ENCODE peak calls at places on chromosomes 6 and 20, in seven cellular contexts. One of them, this sample, is unnamed.

GRCh38 chr6:106847116-106847515 is 127.4 kb downstream of the CD24 start:
- DNase-seq in NCI-H2029 treated with DMSO at 0.1 percent for 48 hours: no peak
- DNase-seq in Daoy: no peak
- DNase-seq in fibroblast of villous mesenchyme: no peak
- DNase-seq in cardiac fibroblast: no peak
- DNase-seq in SJSA1: no peak
- DNase-seq in pancreas: no peak
- DNase-seq in this sample: no peak

GRCh38 chr6:57421503-57421902 is 104.1 kb downstream of the PRIM2 start:
- DNase-seq in NCI-H2029 treated with DMSO at 0.1 percent for 48 hours: no peak
- DNase-seq in Daoy: no peak
- DNase-seq in fibroblast of villous mesenchyme: no peak
- DNase-seq in cardiac fibroblast: no peak
- DNase-seq in SJSA1: no peak
- DNase-seq in pancreas: no peak
- DNase-seq in this sample: no peak

GRCh38 chr20:47479506-47479905 is 22.2 kb upstream of the NCOA3 start:
- DNase-seq in NCI-H2029 treated with DMSO at 0.1 percent for 48 hours: no peak
- DNase-seq in Daoy: no peak
- DNase-seq in fibroblast of villous mesenchyme: no peak
- DNase-seq in cardiac fibroblast: no peak
- DNase-seq in SJSA1: no peak
- DNase-seq in pancreas: no peak
- DNase-seq in this sample: no peak

GRCh38 chr6:137076277-137077068 is 31.7 kb upstream of the IL20RA start:
- DNase-seq in NCI-H2029 treated with DMSO at 0.1 percent for 48 hours: peak; percentile 50
- DNase-seq in Daoy: peak; percentile 73
- DNase-seq in fibroblast of villous mesenchyme: peak; percentile 59
- DNase-seq in cardiac fibroblast: peak; percentile 76
- DNase-seq in SJSA1: peak; percentile 61
- DNase-seq in pancreas: peak; percentile 74
- DNase-seq in this sample: peak; percentile 39

GRCh38 chr6:36265744-36266143 is 4.1 kb upstream of the PNPLA1 start:
- DNase-seq in NCI-H2029 treated with DMSO at 0.1 percent for 48 hours: no peak
- DNase-seq in Daoy: no peak
- DNase-seq in fibroblast of villous mesenchyme: no peak
- DNase-seq in cardiac fibroblast: no peak
- DNase-seq in SJSA1: no peak
- DNase-seq in pancreas: no peak
- DNase-seq in this sample: no peak

GRCh38 chr6:111837641-111838500 is 35.4 kb downstream of the FYN start:
- DNase-seq in NCI-H2029 treated with DMSO at 0.1 percent for 48 hours: no peak
- DNase-seq in Daoy: no peak
- DNase-seq in fibroblast of villous mesenchyme: no peak
- DNase-seq in cardiac fibroblast: no peak
- DNase-seq in SJSA1: no peak
- DNase-seq in pancreas: no peak
- DNase-seq in this sample: no peak

GRCh38 chr6:107729098-107729497 is 95.0 kb downstream of the SCML4 start:
- DNase-seq in NCI-H2029 treated with DMSO at 0.1 percent for 48 hours: no peak
- DNase-seq in Daoy: no peak
- DNase-seq in fibroblast of villous mesenchyme: no peak
- DNase-seq in cardiac fibroblast: no peak
- DNase-seq in SJSA1: no peak
- DNase-seq in pancreas: no peak
- DNase-seq in this sample: no peak

GRCh38 chr6:42766163-42766670 is 15.6 kb upstream of the BICRAL start:
- DNase-seq in NCI-H2029 treated with DMSO at 0.1 percent for 48 hours: no peak
- DNase-seq in Daoy: peak; percentile 82
- DNase-seq in fibroblast of villous mesenchyme: no peak
- DNase-seq in cardiac fibroblast: peak; percentile 80
- DNase-seq in SJSA1: peak; percentile 73
- DNase-seq in pancreas: no peak
- DNase-seq in this sample: no peak

GRCh38 chr20:47764154-47764734 is 21.0 kb downstream of the SULF2 start:
- DNase-seq in NCI-H2029 treated with DMSO at 0.1 percent for 48 hours: no peak
- DNase-seq in Daoy: no peak
- DNase-seq in fibroblast of villous mesenchyme: no peak
- DNase-seq in cardiac fibroblast: no peak
- DNase-seq in SJSA1: no peak
- DNase-seq in pancreas: no peak
- DNase-seq in this sample: no peak

GRCh38 chr6:24339932-24340331 is 17.9 kb downstream of the DCDC2 start:
- DNase-seq in NCI-H2029 treated with DMSO at 0.1 percent for 48 hours: no peak
- DNase-seq in Daoy: no peak
- DNase-seq in fibroblast of villous mesenchyme: no peak
- DNase-seq in cardiac fibroblast: no peak
- DNase-seq in SJSA1: no peak
- DNase-seq in pancreas: no peak
- DNase-seq in this sample: no peak

GRCh38 chr6:36924131-36924530 is 30.4 kb upstream of the PI16 start:
- DNase-seq in NCI-H2029 treated with DMSO at 0.1 percent for 48 hours: no peak
- DNase-seq in Daoy: no peak
- DNase-seq in fibroblast of villous mesenchyme: peak; percentile 78
- DNase-seq in cardiac fibroblast: no peak
- DNase-seq in SJSA1: no peak
- DNase-seq in pancreas: no peak
- DNase-seq in this sample: no peak

GRCh38 chr6:31356216-31356945 is 598 bp downstream of the HLA-B start:
- DNase-seq in NCI-H2029 treated with DMSO at 0.1 percent for 48 hours: no peak
- DNase-seq in Daoy: peak; percentile 44
- DNase-seq in fibroblast of villous mesenchyme: peak; percentile 39
- DNase-seq in cardiac fibroblast: peak; percentile 36
- DNase-seq in SJSA1: no peak
- DNase-seq in pancreas: peak; percentile 26
- DNase-seq in this sample: no peak

GRCh38 chr20:41182296-41183212 is 45.2 kb downstream of the PLCG1 start:
- DNase-seq in NCI-H2029 treated with DMSO at 0.1 percent for 48 hours: no peak
- DNase-seq in Daoy: no peak
- DNase-seq in fibroblast of villous mesenchyme: no peak
- DNase-seq in cardiac fibroblast: no peak
- DNase-seq in SJSA1: peak; percentile 39
- DNase-seq in pancreas: no peak
- DNase-seq in this sample: no peak

This sample was measured in NCI-H510A treated with DMSO at 0.1 percent for 48 hours.